ENCODE peak calls at places on chromosome 5, in seven cellular contexts. O is MM.1S, E is AG04450, T is SK-N-MC, A is kidney, V is thyroid gland, X is SJSA1. F is an unnamed sample.

GRCh38 chr5:151745071-151745705 is 13.2 kb downstream of the ATOX1 start:
- DNase-seq in O (no peak), E (peak; percentile 29), T (no peak), A (peak; percentile 86), V (peak; percentile 98), X (peak; percentile 94), F (peak; percentile 74)

GRCh38 chr5:179309383-179309670 is 35.9 kb downstream of the ADAMTS2 start:
- DNase-seq in O (no peak), E (no peak), T (no peak), A (no peak), V (no peak), X (no peak), F (no peak)

GRCh38 chr5:83972236-83972635 is 251.6 kb upstream of the HAPLN1 start:
- DNase-seq in O (no peak), E (no peak), T (no peak), A (no peak), V (no peak), X (no peak), F (no peak)

GRCh38 chr5:168578506-168579205 is 512 bp downstream of the PANK3 start:
- DNase-seq in O (peak; percentile 11), E (peak; percentile 6), T (no peak), A (no peak), V (no peak), X (peak; percentile 89), F (no peak)

GRCh38 chr5:53041071-53041692 is 52.0 kb downstream of the ITGA2 start:
- DNase-seq in O (peak; percentile 80), E (no peak), T (no peak), A (no peak), V (no peak), X (no peak), F (no peak)

GRCh38 chr5:82939326-82939725 is 137.9 kb downstream of the TMEM167A start:
- DNase-seq in O (no peak), E (no peak), T (peak; percentile 65), A (no peak), V (no peak), X (no peak), F (no peak)

GRCh38 chr5:83184534-83184933 is 107.2 kb downstream of the XRCC4 start:
- DNase-seq in O (no peak), E (no peak), T (no peak), A (no peak), V (no peak), X (no peak), F (no peak)

GRCh38 chr5:106408141-106408540 is 1262.6 kb downstream of the EFNA5 start:
- DNase-seq in O (no peak), E (no peak), T (no peak), A (no peak), V (no peak), X (no peak), F (no peak)

GRCh38 chr5:142384014-142384413 is 59.2 kb upstream of the SPRY4 start:
- DNase-seq in O (no peak), E (no peak), T (no peak), A (no peak), V (no peak), X (no peak), F (no peak)

GRCh38 chr5:44085083-44085482 is 304.1 kb downstream of the FGF10 start:
- DNase-seq in O (no peak), E (no peak), T (no peak), A (no peak), V (no peak), X (no peak), F (no peak)

GRCh38 chr5:151298063-151298462 is 5.5 kb downstream of the SLC36A3 start:
- DNase-seq in O (no peak), E (no peak), T (peak; percentile 26), A (no peak), V (peak; percentile 22), X (no peak), F (no peak)

GRCh38 chr5:111248571-111248970 is 24.4 kb downstream of the CAMK4 start:
- DNase-seq in O (no peak), E (no peak), T (no peak), A (no peak), V (no peak), X (no peak), F (no peak)

GRCh38 chr5:34869256-34869655 is 30.3 kb downstream of the TTC23L start:
- DNase-seq in O (no peak), E (no peak), T (no peak), A (no peak), V (no peak), X (no peak), F (no peak)

GRCh38 chr5:5751987-5752386 is 329.5 kb downstream of the ICE1 start:
- DNase-seq in O (no peak), E (no peak), T (no peak), A (no peak), V (no peak), X (no peak), F (no peak)

GRCh38 chr5:141934099-141934844 is 10.6 kb downstream of the DELE1 start:
- DNase-seq in O (no peak), E (no peak), T (no peak), A (no peak), V (no peak), X (no peak), F (no peak)

GRCh38 chr5:58786904-58787303 is 204.0 kb downstream of the RAB3C start:
- DNase-seq in O (no peak), E (no peak), T (no peak), A (no peak), V (no peak), X (no peak), F (no peak)

GRCh38 chr5:65062684-65063083 is 294.0 kb downstream of the CWC27 start:
- DNase-seq in O (no peak), E (peak; percentile 50), T (no peak), A (no peak), V (peak; percentile 2), X (peak; percentile 57), F (no peak)

GRCh38 chr5:170572453-170572852 is 68.6 kb downstream of the KCNIP1 start:
- DNase-seq in O (peak; percentile 33), E (no peak), T (no peak), A (no peak), V (no peak), X (peak; percentile 23), F (peak; percentile 57)

GRCh38 chr5:109803854-109804253 is 114.1 kb downstream of the MAN2A1 start:
- DNase-seq in O (no peak), E (no peak), T (no peak), A (no peak), V (no peak), X (no peak), F (no peak)

GRCh38 chr5:79464695-79465332 is 49.1 kb downstream of the HOMER1 start:
- DNase-seq in O (peak; percentile 42), E (no peak), T (no peak), A (peak; percentile 37), V (no peak), X (peak; percentile 28), F (no peak)

GRCh38 chr5:136058031-136058971 is 29.5 kb downstream of the TGFBI start:
- DNase-seq in O (no peak), E (peak; percentile 100), T (no peak), A (no peak), V (no peak), X (peak; percentile 100), F (no peak)

GRCh38 chr5:112737472-112738179 is at the start of gene APC:
- DNase-seq in O (peak; percentile 12), E (peak; percentile 66), T (no peak), A (peak; percentile 97), V (peak; percentile 95), X (peak; percentile 75), F (peak; percentile 72)

GRCh38 chr5:80217667-80218066 is 38.2 kb downstream of the SERINC5 start:
- DNase-seq in O (no peak), E (no peak), T (no peak), A (no peak), V (no peak), X (no peak), F (no peak)

GRCh38 chr5:158456756-158457155 is 597.8 kb upstream of the CLINT1 start:
- DNase-seq in O (no peak), E (peak; percentile 66), T (no peak), A (no peak), V (no peak), X (peak; percentile 65), F (no peak)

GRCh38 chr5:59436364-59437158 is 457.0 kb downstream of the PDE4D start:
- DNase-seq in O (no peak), E (no peak), T (no peak), A (no peak), V (no peak), X (no peak), F (no peak)

GRCh38 chr5:179314606-179315355 is 30.5 kb downstream of the ADAMTS2 start:
- DNase-seq in O (no peak), E (no peak), T (no peak), A (peak; percentile 63), V (no peak), X (no peak), F (no peak)

GRCh38 chr5:154758501-154758900 is 3.3 kb downstream of the LARP1 start:
- DNase-seq in O (no peak), E (no peak), T (no peak), A (no peak), V (no peak), X (no peak), F (no peak)

GRCh38 chr5:154713615-154714125 is 41.5 kb upstream of the LARP1 start:
- DNase-seq in O (no peak), E (no peak), T (no peak), A (no peak), V (peak; percentile 36), X (peak; percentile 27), F (no peak)

GRCh38 chr5:90528704-90529233 is 615 bp downstream of the LYSMD3 start:
- DNase-seq in O (peak; percentile 38), E (no peak), T (no peak), A (no peak), V (no peak), X (peak; percentile 35), F (peak; percentile 5)

DNA sequence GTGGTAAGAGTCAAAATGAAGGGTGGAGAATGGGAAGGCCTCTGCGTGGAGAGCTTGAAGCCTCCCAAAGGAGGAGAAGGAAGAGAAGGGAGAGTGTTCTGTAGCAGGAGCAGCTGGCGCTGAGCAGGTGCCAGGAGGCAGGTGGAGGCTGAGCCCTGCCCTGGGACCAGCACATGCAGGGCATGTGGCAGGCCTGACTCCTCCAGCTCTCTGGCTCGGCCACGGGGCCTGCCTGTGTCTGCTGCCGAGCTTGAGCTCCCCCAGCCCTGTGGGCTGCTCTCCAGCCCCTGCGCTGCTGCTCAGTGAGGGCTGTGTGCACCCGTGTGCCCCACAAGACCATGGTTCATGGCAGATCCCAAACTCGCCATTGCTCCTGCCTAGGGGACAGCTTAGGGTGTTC is 6.7 kb downstream of the TSPAN17 start:
- DNase-seq in O (no peak), E (no peak), T (no peak), A (no peak), V (no peak), X (no peak), F (no peak)
- H3K27ac ChIP-seq in O (no peak overlapping the region), E (no peak overlapping the region), T (no peak overlapping the region), A (no peak overlapping the region), V (no peak overlapping the region), X (no peak overlapping the region), F (no peak overlapping the region)

GRCh38 chr5:157294692-157295091 is 28.8 kb downstream of the CYFIP2 start:
- DNase-seq in O (no peak), E (no peak), T (no peak), A (no peak), V (no peak), X (no peak), F (no peak)
- H3K27ac ChIP-seq in O (peak overlapping the region; percentile 46), E (no peak overlapping the region), T (no peak overlapping the region), A (no peak overlapping the region), V (no peak overlapping the region), X (no peak overlapping the region), F (no peak overlapping the region)

GRCh38 chr5:153222956-153223355 is 267.5 kb upstream of the GRIA1 start:
- DNase-seq in O (no peak), E (no peak), T (no peak), A (no peak), V (no peak), X (peak; percentile 4), F (no peak)
- H3K27ac ChIP-seq in O (no peak overlapping the region), E (no peak overlapping the region), T (no peak overlapping the region), A (no peak overlapping the region), V (no peak overlapping the region), X (peak overlapping the region; percentile 42), F (no peak overlapping the region)

GRCh38 chr5:61307611-61308010 is 24.4 kb upstream of the ZSWIM6 start:
- DNase-seq in O (no peak), E (no peak), T (peak; percentile 70), A (no peak), V (no peak), X (no peak), F (no peak)
- H3K27ac ChIP-seq in O (peak overlapping the region; percentile 73), E (no peak overlapping the region), T (peak overlapping the region; percentile 88), A (no peak overlapping the region), V (no peak overlapping the region), X (peak overlapping the region; percentile 95), F (no peak overlapping the region)